ENCODE peak calls at places on chromosomes 4 and X, in eight cellular contexts. One of them, this sample, is unnamed.

GRCh38 chr4:188691811-188692210 is 552.6 kb downstream of the TRIML1 start:
- DNase-seq in GM12865: no peak
- DNase-seq in choroid plexus epithelial cell: peak
- DNase-seq in mucosa of descending colon: no peak
- DNase-seq in body of pancreas: no peak
- DNase-seq in astrocyte of the spinal cord: peak
- DNase-seq in cardiac muscle cell: no peak
- DNase-seq in epithelial cell of esophagus: peak
- DNase-seq in this sample: peak

GRCh38 chr4:23163649-23164436 is 471.1 kb downstream of the GBA3 start:
- DNase-seq in GM12865: no peak
- DNase-seq in choroid plexus epithelial cell: no peak
- DNase-seq in mucosa of descending colon: no peak
- DNase-seq in body of pancreas: no peak
- DNase-seq in astrocyte of the spinal cord: peak
- DNase-seq in cardiac muscle cell: no peak
- DNase-seq in epithelial cell of esophagus: peak
- DNase-seq in this sample: no peak

GRCh38 chrX:14095702-14096101 is 66.0 kb upstream of the GEMIN8 start:
- DNase-seq in GM12865: peak
- DNase-seq in choroid plexus epithelial cell: peak
- DNase-seq in mucosa of descending colon: no peak
- DNase-seq in body of pancreas: peak
- DNase-seq in astrocyte of the spinal cord: peak
- DNase-seq in cardiac muscle cell: peak
- DNase-seq in epithelial cell of esophagus: peak
- DNase-seq in this sample: peak

GRCh38 chrX:17456526-17456925 is 81.5 kb downstream of the NHS start:
- DNase-seq in GM12865: no peak
- DNase-seq in choroid plexus epithelial cell: no peak
- DNase-seq in mucosa of descending colon: no peak
- DNase-seq in body of pancreas: no peak
- DNase-seq in astrocyte of the spinal cord: no peak
- DNase-seq in cardiac muscle cell: no peak
- DNase-seq in epithelial cell of esophagus: no peak
- DNase-seq in this sample: no peak

GRCh38 chrX:131918839-131919238 is 104.3 kb upstream of the STK26 start:
- DNase-seq in GM12865: no peak
- DNase-seq in choroid plexus epithelial cell: no peak
- DNase-seq in mucosa of descending colon: no peak
- DNase-seq in body of pancreas: no peak
- DNase-seq in astrocyte of the spinal cord: no peak
- DNase-seq in cardiac muscle cell: no peak
- DNase-seq in epithelial cell of esophagus: peak
- DNase-seq in this sample: no peak

GRCh38 chr4:158111241-158111640 is 61.6 kb downstream of the GASK1B start:
- DNase-seq in GM12865: no peak
- DNase-seq in choroid plexus epithelial cell: peak
- DNase-seq in mucosa of descending colon: no peak
- DNase-seq in body of pancreas: no peak
- DNase-seq in astrocyte of the spinal cord: no peak
- DNase-seq in cardiac muscle cell: no peak
- DNase-seq in epithelial cell of esophagus: peak
- DNase-seq in this sample: no peak

GRCh38 chr4:98802673-98803286 is 126.2 kb downstream of the EIF4E start:
- DNase-seq in GM12865: no peak
- DNase-seq in choroid plexus epithelial cell: no peak
- DNase-seq in mucosa of descending colon: no peak
- DNase-seq in body of pancreas: no peak
- DNase-seq in astrocyte of the spinal cord: no peak
- DNase-seq in cardiac muscle cell: peak
- DNase-seq in epithelial cell of esophagus: peak
- DNase-seq in this sample: peak

GRCh38 chr4:156228706-156229105 is 275.0 kb upstream of the CTSO start:
- DNase-seq in GM12865: no peak
- DNase-seq in choroid plexus epithelial cell: no peak
- DNase-seq in mucosa of descending colon: no peak
- DNase-seq in body of pancreas: no peak
- DNase-seq in astrocyte of the spinal cord: no peak
- DNase-seq in cardiac muscle cell: no peak
- DNase-seq in epithelial cell of esophagus: no peak
- DNase-seq in this sample: no peak

GRCh38 chrX:53716328-53717088 is 30.0 kb upstream of the HUWE1 start:
- DNase-seq in GM12865: peak
- DNase-seq in choroid plexus epithelial cell: peak
- DNase-seq in mucosa of descending colon: no peak
- DNase-seq in body of pancreas: no peak
- DNase-seq in astrocyte of the spinal cord: peak
- DNase-seq in cardiac muscle cell: peak
- DNase-seq in epithelial cell of esophagus: no peak
- DNase-seq in this sample: peak

GRCh38 chr4:182478475-182478874 is 235.3 kb downstream of the TENM3 start:
- DNase-seq in GM12865: peak
- DNase-seq in choroid plexus epithelial cell: peak
- DNase-seq in mucosa of descending colon: no peak
- DNase-seq in body of pancreas: no peak
- DNase-seq in astrocyte of the spinal cord: peak
- DNase-seq in cardiac muscle cell: peak
- DNase-seq in epithelial cell of esophagus: peak
- DNase-seq in this sample: peak

DNA sequence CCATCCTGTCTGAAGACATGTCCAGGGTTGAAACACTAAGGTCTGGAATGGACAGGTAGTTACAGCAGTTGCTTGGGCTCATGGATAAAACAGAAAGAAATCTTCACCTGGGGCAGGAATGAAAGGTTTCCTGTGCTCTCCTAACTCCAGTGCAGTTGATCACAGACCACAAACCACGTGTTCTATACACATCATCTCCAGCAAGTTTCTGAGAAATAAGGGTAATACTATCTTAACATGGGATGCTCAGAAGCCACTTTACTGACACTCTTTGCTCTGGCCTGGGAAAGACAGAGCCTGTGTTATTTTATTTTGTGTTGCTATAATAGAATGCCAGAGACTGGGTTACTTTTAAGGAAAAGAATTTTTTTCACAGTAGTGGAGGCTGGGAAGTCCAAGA is 16.0 kb downstream of the MAGEB10 start:
- DNase-seq in GM12865: no peak
- DNase-seq in choroid plexus epithelial cell: no peak
- DNase-seq in mucosa of descending colon: no peak
- DNase-seq in body of pancreas: no peak
- DNase-seq in astrocyte of the spinal cord: no peak
- DNase-seq in cardiac muscle cell: no peak
- DNase-seq in epithelial cell of esophagus: no peak
- DNase-seq in this sample: no peak
- H3K4me3 ChIP-seq in GM12865: no peak
- H3K4me3 ChIP-seq in choroid plexus epithelial cell: no peak
- H3K4me3 ChIP-seq in mucosa of descending colon: no peak
- H3K4me3 ChIP-seq in body of pancreas: no peak
- H3K4me3 ChIP-seq in astrocyte of the spinal cord: no peak
- H3K4me3 ChIP-seq in cardiac muscle cell: no peak
- H3K4me3 ChIP-seq in epithelial cell of esophagus: no peak
- H3K4me3 ChIP-seq in this sample: no peak

DNA sequence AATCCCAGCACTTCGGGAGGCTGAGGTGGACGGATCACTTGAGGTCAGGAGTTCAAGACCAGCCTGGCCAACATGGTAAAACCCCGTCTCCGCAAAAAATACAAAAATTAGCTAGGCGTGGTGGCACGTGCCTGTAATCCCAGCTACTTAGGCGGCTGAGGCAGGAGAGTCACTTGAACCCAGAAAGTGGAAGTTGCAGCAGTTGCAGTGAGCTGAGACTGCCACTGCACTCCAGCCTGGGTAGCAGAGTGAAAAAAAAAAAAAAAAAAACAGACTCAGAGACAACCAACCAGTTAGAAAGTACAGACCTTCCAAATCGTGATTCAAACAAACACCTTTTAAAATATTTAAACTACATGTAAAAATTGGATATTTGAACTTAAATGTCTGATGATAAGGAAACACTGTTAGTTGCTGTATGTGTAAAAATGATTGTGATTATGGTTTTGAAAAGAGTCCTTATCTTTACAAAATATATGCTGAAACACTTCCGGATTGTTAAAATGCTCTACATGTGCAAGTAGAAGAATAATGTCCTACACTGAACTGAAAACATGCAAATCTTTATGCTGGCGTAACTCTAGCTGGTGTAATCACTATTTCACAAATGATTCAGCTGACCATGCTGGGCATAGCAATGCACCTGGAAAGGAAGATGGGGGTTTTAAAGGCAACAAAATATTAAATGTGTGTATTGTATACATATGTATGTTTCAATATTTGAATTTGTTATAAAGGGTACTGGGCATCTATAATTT is 37.8 kb downstream of the SH3KBP1 start:
- DNase-seq in GM12865: peak
- DNase-seq in choroid plexus epithelial cell: peak
- DNase-seq in mucosa of descending colon: no peak
- DNase-seq in body of pancreas: no peak
- DNase-seq in astrocyte of the spinal cord: no peak
- DNase-seq in cardiac muscle cell: peak
- DNase-seq in epithelial cell of esophagus: no peak
- DNase-seq in this sample: no peak
- H3K4me3 ChIP-seq in GM12865: peak
- H3K4me3 ChIP-seq in choroid plexus epithelial cell: no peak
- H3K4me3 ChIP-seq in mucosa of descending colon: no peak
- H3K4me3 ChIP-seq in body of pancreas: no peak
- H3K4me3 ChIP-seq in astrocyte of the spinal cord: no peak
- H3K4me3 ChIP-seq in cardiac muscle cell: no peak
- H3K4me3 ChIP-seq in epithelial cell of esophagus: no peak
- H3K4me3 ChIP-seq in this sample: no peak

GRCh38 chr4:56149601-56150000 is 200.9 kb downstream of the CEP135 start:
- DNase-seq in GM12865: no peak
- DNase-seq in choroid plexus epithelial cell: peak
- DNase-seq in mucosa of descending colon: no peak
- DNase-seq in body of pancreas: no peak
- DNase-seq in astrocyte of the spinal cord: peak
- DNase-seq in cardiac muscle cell: peak
- DNase-seq in epithelial cell of esophagus: no peak
- DNase-seq in this sample: peak
- H3K4me3 ChIP-seq in GM12865: no peak
- H3K4me3 ChIP-seq in choroid plexus epithelial cell: no peak
- H3K4me3 ChIP-seq in mucosa of descending colon: no peak
- H3K4me3 ChIP-seq in body of pancreas: no peak
- H3K4me3 ChIP-seq in astrocyte of the spinal cord: no peak
- H3K4me3 ChIP-seq in cardiac muscle cell: no peak
- H3K4me3 ChIP-seq in epithelial cell of esophagus: no peak
- H3K4me3 ChIP-seq in this sample: no peak

DNA sequence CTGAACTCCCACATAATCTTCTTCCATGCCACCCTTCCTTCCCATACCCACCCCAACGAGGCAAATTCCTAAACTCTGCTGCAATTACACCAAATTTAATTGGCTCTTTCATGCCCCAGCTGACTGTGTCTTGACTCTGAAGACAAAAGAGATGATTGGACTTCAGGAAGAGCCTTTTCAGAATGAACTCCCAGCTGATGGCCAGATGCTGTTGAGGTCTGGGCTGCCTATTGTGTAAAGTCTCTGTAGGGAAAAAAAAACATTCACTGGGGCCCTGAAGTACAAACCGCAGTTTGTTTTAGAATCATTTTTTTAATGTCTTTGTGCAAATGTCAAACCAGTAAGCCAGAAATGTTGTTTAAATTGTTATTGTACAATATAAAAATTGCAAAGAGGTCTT is 174.8 kb downstream of the HHIP start:
- DNase-seq in GM12865: no peak
- DNase-seq in choroid plexus epithelial cell: peak
- DNase-seq in mucosa of descending colon: no peak
- DNase-seq in body of pancreas: no peak
- DNase-seq in astrocyte of the spinal cord: peak
- DNase-seq in cardiac muscle cell: peak
- DNase-seq in epithelial cell of esophagus: no peak
- DNase-seq in this sample: peak
- H3K4me3 ChIP-seq in GM12865: no peak
- H3K4me3 ChIP-seq in choroid plexus epithelial cell: no peak
- H3K4me3 ChIP-seq in mucosa of descending colon: no peak
- H3K4me3 ChIP-seq in body of pancreas: no peak
- H3K4me3 ChIP-seq in astrocyte of the spinal cord: no peak
- H3K4me3 ChIP-seq in cardiac muscle cell: no peak
- H3K4me3 ChIP-seq in epithelial cell of esophagus: no peak
- H3K4me3 ChIP-seq in this sample: no peak

GRCh38 chrX:153780678-153781427 is at the start of gene SRPK3:
- DNase-seq in GM12865: no peak
- DNase-seq in choroid plexus epithelial cell: no peak
- DNase-seq in mucosa of descending colon: no peak
- DNase-seq in body of pancreas: no peak
- DNase-seq in astrocyte of the spinal cord: peak
- DNase-seq in cardiac muscle cell: peak
- DNase-seq in epithelial cell of esophagus: no peak
- DNase-seq in this sample: no peak

GRCh38 chrX:153782871-153783270 is 2.0 kb downstream of the SRPK3 start:
- DNase-seq in GM12865: no peak
- DNase-seq in choroid plexus epithelial cell: no peak
- DNase-seq in mucosa of descending colon: no peak
- DNase-seq in body of pancreas: no peak
- DNase-seq in astrocyte of the spinal cord: no peak
- DNase-seq in cardiac muscle cell: no peak
- DNase-seq in epithelial cell of esophagus: no peak
- DNase-seq in this sample: no peak

GRCh38 chrX:153782324-153782723 is 1.5 kb downstream of the SRPK3 start:
- DNase-seq in GM12865: no peak
- DNase-seq in choroid plexus epithelial cell: no peak
- DNase-seq in mucosa of descending colon: no peak
- DNase-seq in body of pancreas: no peak
- DNase-seq in astrocyte of the spinal cord: no peak
- DNase-seq in cardiac muscle cell: no peak
- DNase-seq in epithelial cell of esophagus: no peak
- DNase-seq in this sample: no peak

GRCh38 chrX:153779891-153780677 is 757 bp upstream of the SRPK3 start:
- DNase-seq in GM12865: no peak
- DNase-seq in choroid plexus epithelial cell: no peak
- DNase-seq in mucosa of descending colon: no peak
- DNase-seq in body of pancreas: no peak
- DNase-seq in astrocyte of the spinal cord: no peak
- DNase-seq in cardiac muscle cell: no peak
- DNase-seq in epithelial cell of esophagus: no peak
- DNase-seq in this sample: no peak

DNA sequence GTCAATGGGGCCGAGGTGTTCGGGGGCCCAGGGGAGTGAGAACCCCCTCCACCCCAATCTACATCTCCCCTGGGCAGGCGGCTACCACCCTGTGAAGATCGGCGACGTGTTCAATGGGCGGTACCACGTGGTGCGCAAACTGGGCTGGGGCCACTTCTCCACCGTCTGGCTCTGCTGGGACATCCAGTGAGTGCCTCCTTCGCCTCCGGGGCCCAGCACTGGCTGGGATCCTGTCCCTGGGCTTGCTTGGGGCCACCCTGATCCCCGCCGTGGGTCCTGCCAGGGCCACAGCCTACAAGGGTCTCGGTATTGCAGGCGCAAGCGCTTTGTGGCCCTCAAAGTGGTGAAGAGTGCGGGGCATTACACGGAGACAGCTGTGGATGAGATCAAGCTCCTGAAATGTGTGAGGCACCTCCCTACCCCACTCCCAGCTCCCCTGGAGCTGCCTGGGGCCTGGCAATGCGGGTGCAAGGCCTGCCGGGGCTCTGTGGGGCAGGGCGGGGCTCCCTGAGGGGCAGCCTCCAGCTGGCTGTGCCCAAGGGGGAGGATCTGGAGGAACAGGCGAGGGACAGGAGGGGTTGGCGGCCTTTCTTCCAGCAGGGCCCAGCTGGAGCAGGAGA is 697 bp downstream of the SRPK3 start:
- DNase-seq in GM12865: no peak
- DNase-seq in choroid plexus epithelial cell: no peak
- DNase-seq in mucosa of descending colon: no peak
- DNase-seq in body of pancreas: no peak
- DNase-seq in astrocyte of the spinal cord: no peak
- DNase-seq in cardiac muscle cell: no peak
- DNase-seq in epithelial cell of esophagus: no peak
- DNase-seq in this sample: no peak
- H3K4me3 ChIP-seq in GM12865: no peak
- H3K4me3 ChIP-seq in choroid plexus epithelial cell: no peak
- H3K4me3 ChIP-seq in mucosa of descending colon: no peak
- H3K4me3 ChIP-seq in body of pancreas: no peak
- H3K4me3 ChIP-seq in astrocyte of the spinal cord: no peak
- H3K4me3 ChIP-seq in cardiac muscle cell: no peak
- H3K4me3 ChIP-seq in epithelial cell of esophagus: no peak
- H3K4me3 ChIP-seq in this sample: no peak